ENCODE peak calls at places on chromosomes 2 and 18, in four cellular contexts. One of them, this sample, is unnamed.

GRCh38 chr2:4553219-4553618 is 849.8 kb downstream of the DCDC2C start:
- DNase-seq in GM12878: no peak
- DNase-seq in HepG2: no peak
- DNase-seq in K562: no peak
- DNase-seq in this sample: no peak

GRCh38 chr18:35203001-35203553 is 37.8 kb upstream of the ZNF397 start:
- DNase-seq in GM12878: no peak
- DNase-seq in HepG2: no peak
- DNase-seq in K562: no peak
- DNase-seq in this sample: no peak

GRCh38 chr18:49967914-49968313 is 154.6 kb upstream of the ACAA2 start:
- DNase-seq in GM12878: no peak
- DNase-seq in HepG2: no peak
- DNase-seq in K562: no peak
- DNase-seq in this sample: no peak

GRCh38 chr2:96258393-96259022 is 7.3 kb downstream of the TMEM127 start:
- DNase-seq in GM12878: no peak
- DNase-seq in HepG2: no peak
- DNase-seq in K562: no peak
- DNase-seq in this sample: no peak

GRCh38 chr2:96144481-96145027 is 686 bp downstream of the DUSP2 start:
- DNase-seq in GM12878: no peak
- DNase-seq in HepG2: no peak
- DNase-seq in K562: no peak
- DNase-seq in this sample: no peak

GRCh38 chr2:181407171-181407570 is 50.0 kb upstream of the ITGA4 start:
- DNase-seq in GM12878: no peak
- DNase-seq in HepG2: no peak
- DNase-seq in K562: no peak
- DNase-seq in this sample: no peak

GRCh38 chr2:60530660-60531276 is 22.7 kb downstream of the BCL11A start:
- DNase-seq in GM12878: no peak
- DNase-seq in HepG2: peak; percentile 84
- DNase-seq in K562: peak; percentile 56
- DNase-seq in this sample: peak; percentile 72

GRCh38 chr2:59427980-59428379 is 1125.5 kb downstream of the BCL11A start:
- DNase-seq in GM12878: no peak
- DNase-seq in HepG2: no peak
- DNase-seq in K562: no peak
- DNase-seq in this sample: no peak

GRCh38 chr2:46518848-46519247 is 39.5 kb downstream of the TMEM247 start:
- DNase-seq in GM12878: no peak
- DNase-seq in HepG2: no peak
- DNase-seq in K562: no peak
- DNase-seq in this sample: no peak

GRCh38 chr18:10860937-10861336 is 288.4 kb downstream of the PIEZO2 start:
- DNase-seq in GM12878: no peak
- DNase-seq in HepG2: no peak
- DNase-seq in K562: no peak
- DNase-seq in this sample: no peak

GRCh38 chr2:240597054-240597418 is 10.5 kb downstream of the CAPN10 start:
- DNase-seq in GM12878: no peak
- DNase-seq in HepG2: no peak
- DNase-seq in K562: no peak
- DNase-seq in this sample: no peak

GRCh38 chr2:220103596-220103995 is 476.2 kb downstream of the SLC4A3 start:
- DNase-seq in GM12878: no peak
- DNase-seq in HepG2: no peak
- DNase-seq in K562: no peak
- DNase-seq in this sample: no peak

GRCh38 chr2:196249860-196250259 is 78.5 kb upstream of the STK17B start:
- DNase-seq in GM12878: no peak
- DNase-seq in HepG2: no peak
- DNase-seq in K562: no peak
- DNase-seq in this sample: no peak

GRCh38 chr2:117968724-117969121 is 45.1 kb downstream of the CCDC93 start:
- DNase-seq in GM12878: no peak
- DNase-seq in HepG2: no peak
- DNase-seq in K562: no peak
- DNase-seq in this sample: no peak

GRCh38 chr2:45261746-45262145 is 252.5 kb upstream of the SIX2 start:
- DNase-seq in GM12878: no peak
- DNase-seq in HepG2: no peak
- DNase-seq in K562: no peak
- DNase-seq in this sample: no peak

GRCh38 chr18:9392726-9393125 is 58.2 kb downstream of the TWSG1 start:
- DNase-seq in GM12878: no peak
- DNase-seq in HepG2: no peak
- DNase-seq in K562: no peak
- DNase-seq in this sample: no peak

GRCh38 chr18:13292736-13293135 is 74.2 kb downstream of the LDLRAD4 start:
- DNase-seq in GM12878: no peak
- DNase-seq in HepG2: no peak
- DNase-seq in K562: no peak
- DNase-seq in this sample: no peak

GRCh38 chr2:155218945-155219344 is 520.5 kb downstream of the KCNJ3 start:
- DNase-seq in GM12878: no peak
- DNase-seq in HepG2: no peak
- DNase-seq in K562: no peak
- DNase-seq in this sample: no peak

GRCh38 chr2:71452565-71452964 is 796 bp upstream of the DYSF start:
- DNase-seq in GM12878: no peak
- DNase-seq in HepG2: no peak
- DNase-seq in K562: peak; percentile 89
- DNase-seq in this sample: no peak

GRCh38 chr2:203688798-203689197 is 17.6 kb upstream of the CD28 start:
- DNase-seq in GM12878: peak; percentile 68
- DNase-seq in HepG2: no peak
- DNase-seq in K562: no peak
- DNase-seq in this sample: no peak

GRCh38 chr2:60882971-60883753 is 1.8 kb downstream of the REL start:
- DNase-seq in GM12878: peak; percentile 61
- DNase-seq in HepG2: no peak
- DNase-seq in K562: peak; percentile 27
- DNase-seq in this sample: peak; percentile 12

GRCh38 chr2:226792155-226792871 is 7.3 kb downstream of the IRS1 start:
- DNase-seq in GM12878: no peak
- DNase-seq in HepG2: no peak
- DNase-seq in K562: no peak
- DNase-seq in this sample: peak; percentile 15

GRCh38 chr2:17303496-17303895 is 214.7 kb downstream of the RAD51AP2 start:
- DNase-seq in GM12878: no peak
- DNase-seq in HepG2: no peak
- DNase-seq in K562: no peak
- DNase-seq in this sample: no peak

GRCh38 chr2:138767101-138767500 is 13.1 kb downstream of the NXPH2 start:
- DNase-seq in GM12878: no peak
- DNase-seq in HepG2: no peak
- DNase-seq in K562: no peak
- DNase-seq in this sample: no peak

GRCh38 chr2:118279005-118279404 is 190.7 kb downstream of the INSIG2 start:
- DNase-seq in GM12878: no peak
- DNase-seq in HepG2: no peak
- DNase-seq in K562: no peak
- DNase-seq in this sample: no peak

GRCh38 chr18:58402247-58402646 is 226.6 kb downstream of the ALPK2 start:
- DNase-seq in GM12878: no peak
- DNase-seq in HepG2: peak; percentile 58
- DNase-seq in K562: no peak
- DNase-seq in this sample: peak; percentile 37

GRCh38 chr2:166411473-166412230 is 35.9 kb upstream of the SCN9A start:
- DNase-seq in GM12878: no peak
- DNase-seq in HepG2: no peak
- DNase-seq in K562: no peak
- DNase-seq in this sample: no peak

GRCh38 chr2:221429741-221430491 is 142.2 kb downstream of the EPHA4 start:
- DNase-seq in GM12878: no peak
- DNase-seq in HepG2: no peak
- DNase-seq in K562: no peak
- DNase-seq in this sample: no peak

GRCh38 chr2:134406311-134406710 is 152.4 kb downstream of the MGAT5 start:
- DNase-seq in GM12878: no peak
- DNase-seq in HepG2: no peak
- DNase-seq in K562: no peak
- DNase-seq in this sample: no peak

GRCh38 chr18:32208012-32208411 is 18.2 kb downstream of the MEP1B start:
- DNase-seq in GM12878: no peak
- DNase-seq in HepG2: peak; percentile 27
- DNase-seq in K562: no peak
- DNase-seq in this sample: no peak

GRCh38 chr2:8412082-8412481 is 269.8 kb upstream of the ID2 start:
- DNase-seq in GM12878: no peak
- DNase-seq in HepG2: peak; percentile 91
- DNase-seq in K562: no peak
- DNase-seq in this sample: no peak

GRCh38 chr18:55779711-55780590 is 192.0 kb upstream of the TCF4 start:
- DNase-seq in GM12878: no peak
- DNase-seq in HepG2: no peak
- DNase-seq in K562: peak; percentile 37
- DNase-seq in this sample: peak; percentile 85

GRCh38 chr2:238158807-238159539 is at the start of gene ERFE:
- DNase-seq in GM12878: no peak
- DNase-seq in HepG2: no peak
- DNase-seq in K562: peak; percentile 86
- DNase-seq in this sample: peak; percentile 96

GRCh38 chr2:160507464-160507863 is 13.9 kb upstream of the RBMS1 start:
- DNase-seq in GM12878: no peak
- DNase-seq in HepG2: no peak
- DNase-seq in K562: no peak
- DNase-seq in this sample: no peak

GRCh38 chr18:72672364-72673151 is 128.4 kb upstream of the CBLN2 start:
- DNase-seq in GM12878: no peak
- DNase-seq in HepG2: peak; percentile 25
- DNase-seq in K562: peak; percentile 10
- DNase-seq in this sample: peak; percentile 60
- TF ChIP-seq CTCF in GM12878: peak; percentile 71
- TF ChIP-seq CTCF in HepG2: peak; percentile 53
- TF ChIP-seq CTCF in K562: peak; percentile 45
- TF ChIP-seq CTCF in this sample: peak; percentile 81

DNA sequence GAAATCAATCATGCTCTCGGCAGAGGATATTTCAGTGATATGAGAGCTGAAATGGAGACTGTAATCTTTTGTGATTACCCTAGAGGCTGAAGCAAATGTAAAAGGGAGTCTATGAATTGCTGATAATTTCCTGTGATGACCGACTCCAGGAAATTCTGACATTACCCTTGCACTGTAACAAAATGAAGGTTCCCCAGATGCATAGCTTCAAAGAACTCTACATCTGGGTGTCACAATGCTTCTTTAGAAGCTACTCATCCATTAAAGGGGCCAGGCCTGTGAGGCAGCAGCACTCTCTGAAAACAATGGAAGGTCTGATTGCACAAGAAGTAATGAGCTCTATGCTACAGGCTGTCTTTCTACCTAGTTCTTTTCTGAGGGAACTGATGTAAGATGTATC is 268.3 kb upstream of the SESTD1 start:
- DNase-seq in GM12878: no peak
- DNase-seq in HepG2: peak; percentile 86
- DNase-seq in K562: no peak
- DNase-seq in this sample: peak; percentile 25
- TF ChIP-seq TAF1 in GM12878: no peak
- TF ChIP-seq TAF1 in HepG2: no peak
- TF ChIP-seq TAF1 in K562: no peak
- TF ChIP-seq TAF1 in this sample: no peak

GRCh38 chr2:114079366-114080004 is 189.6 kb downstream of the ACTR3 start:
- DNase-seq in GM12878: no peak
- DNase-seq in HepG2: peak; percentile 81
- DNase-seq in K562: no peak
- DNase-seq in this sample: no peak
- TF ChIP-seq CTCF in GM12878: no peak
- TF ChIP-seq CTCF in HepG2: no peak
- TF ChIP-seq CTCF in K562: no peak
- TF ChIP-seq CTCF in this sample: no peak

GRCh38 chr18:23986610-23987359 is 27.8 kb upstream of the TTC39C start:
- DNase-seq in GM12878: no peak
- DNase-seq in HepG2: no peak
- DNase-seq in K562: no peak
- DNase-seq in this sample: no peak

GRCh38 chr18:23981369-23981768 is 33.2 kb upstream of the TTC39C start:
- DNase-seq in GM12878: peak; percentile 59
- DNase-seq in HepG2: no peak
- DNase-seq in K562: no peak
- DNase-seq in this sample: no peak

GRCh38 chr18:23977103-23977502 is 37.5 kb upstream of the TTC39C start:
- DNase-seq in GM12878: no peak
- DNase-seq in HepG2: no peak
- DNase-seq in K562: no peak
- DNase-seq in this sample: no peak

GRCh38 chr18:23977709-23978483 is 36.7 kb upstream of the TTC39C start:
- DNase-seq in GM12878: no peak
- DNase-seq in HepG2: no peak
- DNase-seq in K562: no peak
- DNase-seq in this sample: no peak

DNA sequence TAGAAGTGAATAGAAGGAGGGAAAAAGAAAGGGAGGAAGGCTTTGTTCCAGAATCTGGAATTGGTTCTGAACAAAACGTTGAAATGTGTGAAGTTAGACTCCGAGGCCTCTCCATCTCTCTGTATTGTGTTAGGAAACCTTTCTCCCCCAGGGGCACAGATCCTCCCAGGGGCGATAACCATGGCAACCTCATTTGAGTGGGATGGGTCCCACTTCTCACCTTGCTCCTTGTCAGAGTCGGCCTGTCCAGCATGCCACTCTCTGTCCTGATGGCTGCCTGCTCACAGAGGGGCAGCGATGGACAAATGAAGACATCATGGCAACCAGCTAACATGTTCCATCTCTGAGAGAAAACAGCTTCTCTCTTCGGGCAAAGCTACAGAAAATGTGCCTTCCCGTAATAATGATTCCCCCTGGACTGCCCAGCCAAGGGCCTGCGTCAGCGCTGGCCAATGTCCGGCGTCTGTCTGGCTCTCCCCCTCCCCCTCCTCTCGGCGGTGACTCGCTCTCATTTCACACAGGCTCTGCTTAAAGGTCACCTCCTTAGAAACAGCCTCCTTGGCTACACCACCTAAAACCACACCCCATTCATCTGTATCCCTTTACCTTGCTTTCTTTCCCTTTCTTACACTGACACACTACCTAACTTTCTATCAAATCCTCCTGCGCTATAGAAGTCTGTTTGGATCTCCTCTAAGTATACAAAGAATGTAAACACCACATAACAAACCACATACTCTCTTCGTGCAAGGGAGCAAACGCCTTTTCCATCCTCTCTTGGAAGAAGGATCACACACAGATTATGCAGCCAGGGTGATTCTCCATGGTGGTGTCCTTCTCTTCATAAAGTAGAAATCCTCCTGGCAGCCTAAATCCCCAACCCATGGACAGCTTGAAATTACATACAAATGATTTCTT is 32.1 kb upstream of the TTC39C start:
- DNase-seq in GM12878: no peak
- DNase-seq in HepG2: no peak
- DNase-seq in K562: no peak
- DNase-seq in this sample: peak; percentile 48
- TF ChIP-seq TAF1 in GM12878: no peak
- TF ChIP-seq TAF1 in HepG2: no peak
- TF ChIP-seq TAF1 in K562: no peak
- TF ChIP-seq TAF1 in this sample: peak; percentile 35

This sample was measured in SK-N-SH.